ENCODE peak calls at places on chromosomes 12 and 14, in seven cellular contexts. One of them, this sample, is unnamed.

GRCh38 chr12:5971194-5971850 is 26.3 kb upstream of the ANO2 start:
- DNase-seq in HepG2: no peak
- DNase-seq in K562: no peak
- DNase-seq in GM12878: no peak
- DNase-seq in GM12891: no peak
- DNase-seq in H1: no peak
- DNase-seq in SK-N-SH: no peak
- DNase-seq in this sample: no peak

GRCh38 chr12:116691205-116691604 is 46.7 kb downstream of the SPRING1 start:
- DNase-seq in GM12891: no peak
- DNase-seq in HepG2: no peak
- DNase-seq in SK-N-SH: no peak
- DNase-seq in K562: no peak
- DNase-seq in H1: no peak
- DNase-seq in GM12878: no peak
- DNase-seq in this sample: no peak

GRCh38 chr12:83939718-83940117 is 972.9 kb downstream of the SLC6A15 start:
- DNase-seq in HepG2: no peak
- DNase-seq in K562: no peak
- DNase-seq in GM12891: no peak
- DNase-seq in GM12878: no peak
- DNase-seq in H1: no peak
- DNase-seq in SK-N-SH: no peak
- DNase-seq in this sample: no peak

GRCh38 chr12:8698132-8698829 is 490 bp downstream of the RIMKLB start:
- DNase-seq in K562: peak; percentile 70
- DNase-seq in HepG2: no peak
- DNase-seq in GM12891: no peak
- DNase-seq in H1: no peak
- DNase-seq in SK-N-SH: peak; percentile 86
- DNase-seq in GM12878: no peak
- DNase-seq in this sample: peak; percentile 41

GRCh38 chr14:102949062-102949800 is 26.8 kb downstream of the AMN start:
- DNase-seq in K562: no peak
- DNase-seq in SK-N-SH: no peak
- DNase-seq in GM12891: no peak
- DNase-seq in HepG2: no peak
- DNase-seq in GM12878: no peak
- DNase-seq in H1: no peak
- DNase-seq in this sample: no peak

GRCh38 chr12:12357697-12358476 is 1.0 kb downstream of the BORCS5 start:
- DNase-seq in H1: no peak
- DNase-seq in GM12891: no peak
- DNase-seq in K562: peak; percentile 24
- DNase-seq in GM12878: no peak
- DNase-seq in HepG2: no peak
- DNase-seq in SK-N-SH: no peak
- DNase-seq in this sample: no peak

GRCh38 chr12:70154087-70154486 is 89.1 kb upstream of the CNOT2 start:
- DNase-seq in HepG2: no peak
- DNase-seq in H1: no peak
- DNase-seq in SK-N-SH: no peak
- DNase-seq in GM12878: no peak
- DNase-seq in K562: no peak
- DNase-seq in GM12891: no peak
- DNase-seq in this sample: no peak

GRCh38 chr12:119669744-119670472 is 2.0 kb downstream of the PRKAB1 start:
- DNase-seq in SK-N-SH: no peak
- DNase-seq in GM12878: no peak
- DNase-seq in GM12891: no peak
- DNase-seq in K562: peak; percentile 49
- DNase-seq in HepG2: peak; percentile 83
- DNase-seq in H1: no peak
- DNase-seq in this sample: no peak

GRCh38 chr12:94650143-94651056 is at the start of gene TMCC3:
- DNase-seq in HepG2: no peak
- DNase-seq in GM12891: peak; percentile 40
- DNase-seq in H1: no peak
- DNase-seq in SK-N-SH: peak; percentile 87
- DNase-seq in GM12878: no peak
- DNase-seq in K562: no peak
- DNase-seq in this sample: peak; percentile 64

GRCh38 chr14:68210729-68211299 is 391.2 kb downstream of the RAD51B start:
- DNase-seq in GM12891: peak; percentile 42
- DNase-seq in H1: no peak
- DNase-seq in GM12878: peak; percentile 100
- DNase-seq in SK-N-SH: no peak
- DNase-seq in K562: peak; percentile 71
- DNase-seq in HepG2: peak; percentile 39
- DNase-seq in this sample: peak; percentile 36

DNA sequence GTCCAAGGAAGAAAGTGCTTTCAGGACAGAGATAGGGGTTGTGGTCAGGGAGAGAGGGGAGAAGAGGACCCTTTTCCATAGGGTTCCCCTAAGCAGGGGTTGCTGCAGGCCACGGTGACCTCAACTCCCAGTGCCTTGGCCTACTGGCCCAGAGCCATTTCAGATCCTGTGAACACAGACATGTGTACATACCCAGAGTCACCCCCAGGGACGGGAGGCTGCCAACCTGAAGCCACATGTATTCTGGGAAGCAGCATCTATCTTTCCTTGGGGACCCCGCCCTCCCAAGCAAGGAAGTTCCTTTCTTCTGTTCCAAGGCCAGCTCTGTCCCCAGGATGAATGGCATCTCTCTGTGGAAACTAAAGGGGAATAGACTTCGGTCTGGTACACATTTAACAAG is 25.3 kb upstream of the DGLUCY start:
- DNase-seq in GM12878: no peak
- DNase-seq in K562: no peak
- DNase-seq in GM12891: no peak
- DNase-seq in SK-N-SH: no peak
- DNase-seq in H1: no peak
- DNase-seq in HepG2: no peak
- DNase-seq in this sample: no peak
- TF ChIP-seq TAF1 in GM12878: no peak
- TF ChIP-seq TAF1 in K562: no peak
- TF ChIP-seq TAF1 in GM12891: no peak
- TF ChIP-seq TAF1 in SK-N-SH: no peak
- TF ChIP-seq TAF1 in H1: no peak
- TF ChIP-seq TAF1 in HepG2: no peak
- TF ChIP-seq TAF1 in this sample: no peak

DNA sequence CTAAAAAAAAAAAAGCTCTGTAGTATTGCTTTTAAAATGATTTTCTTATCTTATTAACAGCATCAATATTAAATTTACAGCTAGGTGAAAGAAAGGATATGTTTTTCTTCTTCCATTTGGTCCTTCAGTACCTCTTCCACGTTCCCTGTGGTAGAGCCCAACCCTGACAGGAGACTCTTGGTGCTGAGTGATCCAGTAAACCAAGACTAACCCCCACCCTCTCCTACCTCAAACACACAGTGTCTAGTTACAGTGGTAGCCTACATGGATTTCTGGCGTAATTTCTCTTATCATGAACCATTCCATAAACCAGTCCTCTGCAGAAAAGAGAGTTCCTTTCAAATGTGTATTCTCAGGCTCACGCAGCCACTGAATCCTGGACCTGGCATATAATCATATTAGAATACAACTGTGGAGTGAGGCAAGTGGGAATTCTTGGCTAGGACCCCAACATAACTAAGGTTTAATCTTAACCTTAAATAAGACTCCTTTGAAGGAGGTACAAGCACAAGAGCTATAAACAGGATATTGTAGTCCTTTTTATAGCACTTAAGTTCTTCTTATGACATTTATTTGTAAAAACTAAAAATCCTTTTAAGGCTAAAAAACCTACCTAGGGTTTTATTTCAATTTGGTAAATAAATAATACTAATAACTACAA is 27.1 kb downstream of the TXNRD1 start:
- DNase-seq in SK-N-SH: no peak
- DNase-seq in K562: no peak
- DNase-seq in HepG2: no peak
- DNase-seq in GM12878: no peak
- DNase-seq in GM12891: no peak
- DNase-seq in H1: no peak
- DNase-seq in this sample: no peak
- TF ChIP-seq TAF1 in SK-N-SH: no peak
- TF ChIP-seq TAF1 in K562: no peak
- TF ChIP-seq TAF1 in HepG2: no peak
- TF ChIP-seq TAF1 in GM12878: no peak
- TF ChIP-seq TAF1 in GM12891: no peak
- TF ChIP-seq TAF1 in H1: no peak
- TF ChIP-seq TAF1 in this sample: no peak

DNA sequence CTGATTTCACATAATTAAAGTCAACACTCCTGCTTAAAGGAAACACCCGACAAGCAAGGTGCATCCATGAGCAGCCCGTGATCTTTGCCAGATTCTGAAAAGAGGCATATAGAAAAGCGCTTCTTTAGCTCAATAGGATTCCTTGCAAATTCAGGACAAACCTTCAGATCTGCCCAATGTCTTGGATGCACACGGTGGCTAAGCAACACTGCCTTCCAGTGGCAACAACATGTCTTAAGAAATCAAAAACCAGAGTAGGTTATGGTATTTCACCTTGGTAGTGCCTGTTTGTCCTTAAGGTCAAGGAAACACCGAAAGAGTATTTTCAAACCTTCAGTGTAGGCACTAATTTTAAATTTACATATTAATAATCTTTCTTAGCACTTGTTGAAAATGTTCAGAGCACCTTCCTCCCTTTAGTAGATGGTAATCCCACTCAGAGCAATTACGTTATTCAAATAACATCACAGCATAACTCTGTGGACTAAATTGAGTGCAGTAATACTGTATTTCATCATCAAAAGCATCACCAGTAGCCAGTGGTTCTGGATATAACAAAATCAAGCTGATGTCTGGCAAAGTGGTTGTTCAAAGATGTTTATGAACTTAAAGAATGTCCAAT is 58.0 kb upstream of the CDKN3 start:
- DNase-seq in SK-N-SH: no peak
- DNase-seq in GM12891: no peak
- DNase-seq in H1: no peak
- DNase-seq in HepG2: no peak
- DNase-seq in GM12878: no peak
- DNase-seq in K562: peak; percentile 19
- DNase-seq in this sample: no peak
- TF ChIP-seq TAF1 in SK-N-SH: no peak
- TF ChIP-seq TAF1 in GM12891: no peak
- TF ChIP-seq TAF1 in H1: no peak
- TF ChIP-seq TAF1 in HepG2: no peak
- TF ChIP-seq TAF1 in GM12878: no peak
- TF ChIP-seq TAF1 in K562: no peak
- TF ChIP-seq TAF1 in this sample: no peak

GRCh38 chr14:51020024-51020710 is 74.7 kb downstream of the TRIM9 start:
- DNase-seq in GM12891: no peak
- DNase-seq in HepG2: no peak
- DNase-seq in H1: no peak
- DNase-seq in SK-N-SH: peak; percentile 73
- DNase-seq in GM12878: no peak
- DNase-seq in K562: no peak
- DNase-seq in this sample: no peak
- TF ChIP-seq TAF1 in GM12891: no peak
- TF ChIP-seq TAF1 in HepG2: no peak
- TF ChIP-seq TAF1 in H1: no peak
- TF ChIP-seq TAF1 in SK-N-SH: no peak
- TF ChIP-seq TAF1 in GM12878: no peak
- TF ChIP-seq TAF1 in K562: no peak
- TF ChIP-seq TAF1 in this sample: no peak

GRCh38 chr14:101361044-101361443 is 200.3 kb upstream of the DIO3 start:
- DNase-seq in GM12878: no peak
- DNase-seq in SK-N-SH: no peak
- DNase-seq in HepG2: no peak
- DNase-seq in GM12891: no peak
- DNase-seq in K562: no peak
- DNase-seq in H1: no peak
- DNase-seq in this sample: no peak
- TF ChIP-seq TAF1 in GM12878: no peak
- TF ChIP-seq TAF1 in SK-N-SH: no peak
- TF ChIP-seq TAF1 in HepG2: no peak
- TF ChIP-seq TAF1 in GM12891: no peak
- TF ChIP-seq TAF1 in K562: no peak
- TF ChIP-seq TAF1 in H1: no peak
- TF ChIP-seq TAF1 in this sample: no peak

GRCh38 chr12:64400041-64400440 is 4.2 kb upstream of the XPOT start:
- DNase-seq in GM12891: no peak
- DNase-seq in HepG2: no peak
- DNase-seq in K562: peak; percentile 64
- DNase-seq in SK-N-SH: no peak
- DNase-seq in GM12878: no peak
- DNase-seq in H1: no peak
- DNase-seq in this sample: no peak
- TF ChIP-seq TAF1 in GM12891: no peak
- TF ChIP-seq TAF1 in HepG2: no peak
- TF ChIP-seq TAF1 in K562: no peak
- TF ChIP-seq TAF1 in SK-N-SH: no peak
- TF ChIP-seq TAF1 in GM12878: no peak
- TF ChIP-seq TAF1 in H1: peak; percentile 23
- TF ChIP-seq TAF1 in this sample: no peak

DNA sequence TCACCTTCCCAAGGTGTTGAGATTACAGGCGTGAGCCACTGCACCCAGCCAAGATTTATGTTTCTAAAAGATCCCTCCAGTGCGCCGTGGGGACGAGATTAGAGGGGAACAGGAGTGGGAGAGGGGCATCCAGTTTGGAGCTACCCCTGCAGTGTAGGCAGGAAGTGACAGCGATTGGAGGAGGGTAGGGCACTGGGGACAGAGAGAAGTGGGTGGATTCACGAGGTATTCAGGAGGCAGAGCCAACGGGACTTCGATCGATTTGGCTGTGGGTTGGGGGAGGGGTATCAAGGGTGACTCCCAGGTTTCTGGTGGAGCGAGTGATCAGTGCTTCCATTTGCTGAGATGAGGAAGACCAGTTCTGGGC is 82.1 kb downstream of the CCDC92 start:
- DNase-seq in GM12891: no peak
- DNase-seq in GM12878: no peak
- DNase-seq in SK-N-SH: no peak
- DNase-seq in K562: no peak
- DNase-seq in H1: no peak
- DNase-seq in HepG2: no peak
- DNase-seq in this sample: no peak
- TF ChIP-seq TAF1 in GM12891: no peak
- TF ChIP-seq TAF1 in GM12878: no peak
- TF ChIP-seq TAF1 in SK-N-SH: no peak
- TF ChIP-seq TAF1 in K562: no peak
- TF ChIP-seq TAF1 in H1: no peak
- TF ChIP-seq TAF1 in HepG2: no peak
- TF ChIP-seq TAF1 in this sample: no peak

This sample was measured in GM12892.